ENCODE peak calls at places on chromosomes 4 and X, in eight cellular contexts. X is lung, I is nephron progenitor cell, K is uterus, M is thyroid gland, W is AG10803, A is progenitor cell of endocrine pancreas, N is left ventricle myocardium inferior. U is an unnamed sample.

GRCh38 chr4:156252300-156253016 is 298.8 kb upstream of the CTSO start:
- DNase-seq in X (no peak), I (no peak), K (no peak), M (no peak), W (peak; percentile 15), A (no peak), N (no peak), U (no peak)

GRCh38 chr4:114658179-114658578 is 59.6 kb downstream of the UGT8 start:
- DNase-seq in X (no peak), I (no peak), K (no peak), M (no peak), W (no peak), A (no peak), N (no peak), U (no peak)

GRCh38 chrX:111874241-111874640 is 1.7 kb upstream of the TRPC5OS start:
- DNase-seq in X (no peak), I (no peak), K (no peak), M (no peak), W (no peak), A (no peak), N (no peak), U (no peak)

GRCh38 chr4:76384052-76384451 is 36.9 kb downstream of the CCDC158 start:
- DNase-seq in X (no peak), I (no peak), K (no peak), M (no peak), W (no peak), A (no peak), N (no peak), U (no peak)

GRCh38 chrX:77892887-77893286 is 2.3 kb downstream of the MAGT1 start:
- DNase-seq in X (no peak), I (no peak), K (no peak), M (no peak), W (no peak), A (no peak), N (no peak), U (no peak)

GRCh38 chrX:136496768-136497555 is 430 bp upstream of the HTATSF1 start:
- DNase-seq in X (peak; percentile 86), I (peak; percentile 83), K (peak; percentile 90), M (peak; percentile 87), W (peak; percentile 79), A (peak; percentile 61), N (peak; percentile 83), U (peak; percentile 91)

GRCh38 chrX:119015407-119016242 is 41.2 kb downstream of the LONRF3 start:
- DNase-seq in X (peak; percentile 41), I (no peak), K (peak; percentile 38), M (peak; percentile 21), W (peak; percentile 61), A (no peak), N (peak; percentile 49), U (no peak)

GRCh38 chr4:25386926-25387325 is 9.9 kb downstream of the ANAPC4 start:
- DNase-seq in X (no peak), I (no peak), K (no peak), M (no peak), W (no peak), A (no peak), N (no peak), U (no peak)

GRCh38 chrX:52420824-52421443 is 52.1 kb downstream of the XAGE2 start:
- DNase-seq in X (no peak), I (no peak), K (no peak), M (no peak), W (peak; percentile 77), A (no peak), N (no peak), U (no peak)

GRCh38 chrX:43557792-43558191 is 98.3 kb upstream of the MAOA start:
- DNase-seq in X (peak; percentile 53), I (peak; percentile 58), K (peak; percentile 33), M (peak; percentile 55), W (peak; percentile 41), A (peak; percentile 37), N (peak; percentile 21), U (peak; percentile 64)

GRCh38 chr4:17066972-17067371 is 168.5 kb upstream of the LDB2 start:
- DNase-seq in X (no peak), I (no peak), K (peak; percentile 63), M (no peak), W (peak; percentile 88), A (no peak), N (no peak), U (no peak)

GRCh38 chr4:95833652-95834276 is 6.1 kb upstream of the PDHA2 start:
- DNase-seq in X (no peak), I (no peak), K (no peak), M (no peak), W (no peak), A (no peak), N (no peak), U (no peak)

GRCh38 chrX:153924149-153924861 is 1.8 kb downstream of the ARHGAP4 start:
- DNase-seq in X (no peak), I (no peak), K (peak; percentile 55), M (no peak), W (peak; percentile 49), A (no peak), N (no peak), U (peak; percentile 67)

GRCh38 chrX:17237146-17237545 is 137.9 kb upstream of the NHS start:
- DNase-seq in X (no peak), I (no peak), K (no peak), M (no peak), W (no peak), A (no peak), N (no peak), U (no peak)

GRCh38 chrX:63503541-63503940 is 152.4 kb upstream of the SPIN4 start:
- DNase-seq in X (no peak), I (no peak), K (no peak), M (no peak), W (peak; percentile 71), A (no peak), N (no peak), U (no peak)

GRCh38 chrX:76253432-76253831 is 80.6 kb downstream of the PBDC1 start:
- DNase-seq in X (no peak), I (peak; percentile 25), K (peak; percentile 21), M (peak; percentile 52), W (peak; percentile 31), A (no peak), N (no peak), U (peak; percentile 18)

GRCh38 chrX:46330513-46330912 is 214.7 kb downstream of the ZNF674 start:
- DNase-seq in X (no peak), I (no peak), K (no peak), M (no peak), W (no peak), A (no peak), N (no peak), U (no peak)

GRCh38 chr4:6663596-6664393 is 23.3 kb downstream of the MRFAP1 start:
- DNase-seq in X (no peak), I (no peak), K (no peak), M (no peak), W (no peak), A (no peak), N (no peak), U (peak; percentile 28)

GRCh38 chr4:142544014-142544413 is 302.1 kb downstream of the INPP4B start:
- DNase-seq in X (no peak), I (no peak), K (no peak), M (no peak), W (no peak), A (no peak), N (no peak), U (no peak)

GRCh38 chr4:65482410-65482809 is 187.9 kb downstream of the EPHA5 start:
- DNase-seq in X (no peak), I (no peak), K (no peak), M (no peak), W (no peak), A (no peak), N (no peak), U (no peak)

GRCh38 chrX:19824603-19825002 is 62.8 kb downstream of the SH3KBP1 start:
- DNase-seq in X (no peak), I (no peak), K (no peak), M (peak; percentile 24), W (peak; percentile 68), A (no peak), N (no peak), U (no peak)

GRCh38 chr4:1009647-1010521 is 1.5 kb upstream of the FGFRL1 start:
- DNase-seq in X (peak; percentile 63), I (peak; percentile 80), K (peak; percentile 72), M (peak; percentile 70), W (peak; percentile 44), A (peak; percentile 59), N (peak; percentile 69), U (peak; percentile 74)
- TF ChIP-seq CTCF in X (no peak), I (peak; percentile 16), K (peak; percentile 18), M (no peak), W (peak; percentile 13), A (no peak), N (no peak), U (no peak)

DNA sequence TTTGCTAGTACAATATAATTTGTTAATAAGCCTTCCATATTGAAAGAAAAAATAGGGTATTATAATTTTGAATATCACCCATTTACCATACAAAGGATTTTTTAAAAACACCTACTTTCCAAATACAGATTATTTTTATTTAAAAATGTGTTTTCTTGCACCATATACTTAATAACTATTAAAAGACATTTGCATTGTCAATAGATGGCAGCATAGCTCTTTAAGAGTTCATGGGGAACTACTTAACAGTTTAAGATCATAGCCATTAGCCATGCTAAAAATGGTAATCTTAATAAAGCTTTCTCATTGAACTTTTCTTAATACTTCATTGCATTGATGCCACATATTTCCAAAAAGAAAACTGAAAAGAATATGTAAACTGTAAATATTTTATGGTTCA is 1995.9 kb downstream of the C4orf33 start:
- DNase-seq in X (no peak), I (no peak), K (no peak), M (no peak), W (no peak), A (no peak), N (no peak), U (no peak)
- TF ChIP-seq CTCF in X (no peak), I (peak; percentile 60), K (no peak), M (no peak), W (peak; percentile 14), A (peak; percentile 69), N (peak; percentile 11), U (no peak)

DNA sequence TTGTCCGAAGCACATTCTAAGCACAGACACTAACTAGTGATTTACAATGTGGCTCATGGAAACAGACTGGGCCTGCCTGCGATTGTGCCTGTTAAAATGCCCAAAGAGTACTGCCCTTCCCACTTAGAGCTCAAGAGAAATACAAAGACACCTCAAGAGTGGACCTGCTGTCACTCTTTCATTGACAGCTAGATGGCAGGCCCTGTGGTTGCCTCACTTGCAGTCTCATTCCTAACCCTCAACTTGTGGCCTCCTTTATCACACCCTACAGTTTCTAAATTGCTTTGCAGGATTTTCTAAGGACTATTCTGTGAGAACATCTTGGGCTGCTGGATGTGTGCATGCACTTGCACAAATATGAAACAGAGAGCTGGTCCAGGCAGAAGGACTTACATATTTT is 331.0 kb upstream of the EMCN start:
- DNase-seq in X (no peak), I (no peak), K (no peak), M (no peak), W (no peak), A (no peak), N (no peak), U (peak; percentile 29)
- TF ChIP-seq CTCF in X (no peak), I (no peak), K (no peak), M (no peak), W (no peak), A (no peak), N (peak; percentile 27), U (no peak)

GRCh38 chr4:98672583-98673281 is 14.3 kb upstream of the TSPAN5 start:
- DNase-seq in X (no peak), I (no peak), K (no peak), M (no peak), W (no peak), A (no peak), N (no peak), U (no peak)
- TF ChIP-seq CTCF in X (no peak), I (no peak), K (no peak), M (no peak), W (no peak), A (no peak), N (no peak), U (no peak)

GRCh38 chr4:159608434-159608833 is 505.6 kb downstream of the RAPGEF2 start:
- DNase-seq in X (no peak), I (no peak), K (no peak), M (no peak), W (no peak), A (no peak), N (no peak), U (no peak)
- TF ChIP-seq CTCF in X (no peak), I (no peak), K (no peak), M (no peak), W (no peak), A (no peak), N (no peak), U (no peak)